ENCODE peak calls at places on chromosomes 2 and 18, in five cellular contexts. I is endothelial cell of umbilical vein; U is upper lobe of left lung; P is CD4-positive, alpha-beta memory T cell; H is heart right ventricle. B is an unnamed sample. For H3K4me1, the result is how much of the 10 kb centered on the place peaks cover.

GRCh38 chr18:3093624-3094354 is 80.8 kb upstream of the LPIN2 start:
- DNase-seq in I (peak), U (no peak), P (no peak), H (no peak), B (no peak)

GRCh38 chr2:239164281-239164871 is 236.4 kb downstream of the HDAC4 start:
- DNase-seq in I (no peak), U (no peak), P (no peak), H (no peak), B (peak)

GRCh38 chr2:223488814-223489213 is 113.3 kb downstream of the SCG2 start:
- DNase-seq in I (peak), U (no peak), P (no peak), H (no peak), B (no peak)

GRCh38 chr2:1605659-1606400 is 138.5 kb downstream of the PXDN start:
- DNase-seq in I (peak), U (no peak), P (no peak), H (no peak), B (no peak)

GRCh38 chr2:240322991-240323390 is 112.5 kb upstream of the GPC1 start:
- DNase-seq in I (no peak), U (no peak), P (no peak), H (no peak), B (no peak)

GRCh38 chr2:86633094-86633740 is 9.6 kb upstream of the RNF103 start:
- DNase-seq in I (no peak), U (no peak), P (no peak), H (peak), B (no peak)

GRCh38 chr2:201004370-201004769 is 40.9 kb upstream of the ORC2 start:
- DNase-seq in I (no peak), U (no peak), P (no peak), H (no peak), B (no peak)

GRCh38 chr2:71962350-71962749 is 185.3 kb downstream of the CYP26B1 start:
- DNase-seq in I (no peak), U (no peak), P (no peak), H (no peak), B (no peak)

GRCh38 chr2:28366496-28367282 is 26.0 kb upstream of the FOSL2 start:
- DNase-seq in I (peak), U (no peak), P (peak), H (no peak), B (no peak)

GRCh38 chr18:40494603-40495002 is 1460.4 kb upstream of the PIK3C3 start:
- DNase-seq in I (no peak), U (no peak), P (no peak), H (no peak), B (no peak)
- H3K27ac ChIP-seq in I (no peak), U (no peak), P (no peak), H (no peak), B (no peak)

GRCh38 chr2:96537734-96538486 is 1.4 kb downstream of the ARID5A start:
- DNase-seq in I (peak), U (peak), P (peak), H (no peak), B (no peak)

GRCh38 chr2:96541326-96541725 is 4.8 kb downstream of the ARID5A start:
- DNase-seq in I (no peak), U (no peak), P (no peak), H (no peak), B (no peak)

GRCh38 chr2:96540136-96540535 is 3.6 kb downstream of the ARID5A start:
- DNase-seq in I (no peak), U (no peak), P (peak), H (no peak), B (no peak)

GRCh38 chr2:96538487-96539214 is 2.1 kb downstream of the ARID5A start:
- DNase-seq in I (peak), U (peak), P (peak), H (peak), B (peak)

GRCh38 chr2:96539215-96539920 is 2.8 kb downstream of the ARID5A start:
- DNase-seq in I (no peak), U (no peak), P (peak), H (no peak), B (no peak)
- H3K4me1 ChIP-seq in I (under half), U (under half), P (half or more), H (half or more), B (under half)

GRCh38 chr2:215432759-215433594 is 2.9 kb downstream of the FN1 start:
- DNase-seq in I (peak), U (no peak), P (no peak), H (no peak), B (no peak)

GRCh38 chr2:215431778-215432758 is 3.8 kb downstream of the FN1 start:
- DNase-seq in I (peak), U (no peak), P (no peak), H (no peak), B (no peak)

GRCh38 chr2:215429424-215429823 is 6.4 kb downstream of the FN1 start:
- DNase-seq in I (no peak), U (no peak), P (no peak), H (no peak), B (no peak)

GRCh38 chr2:215431290-215431689 is 4.6 kb downstream of the FN1 start:
- DNase-seq in I (no peak), U (no peak), P (no peak), H (no peak), B (no peak)

DNA sequence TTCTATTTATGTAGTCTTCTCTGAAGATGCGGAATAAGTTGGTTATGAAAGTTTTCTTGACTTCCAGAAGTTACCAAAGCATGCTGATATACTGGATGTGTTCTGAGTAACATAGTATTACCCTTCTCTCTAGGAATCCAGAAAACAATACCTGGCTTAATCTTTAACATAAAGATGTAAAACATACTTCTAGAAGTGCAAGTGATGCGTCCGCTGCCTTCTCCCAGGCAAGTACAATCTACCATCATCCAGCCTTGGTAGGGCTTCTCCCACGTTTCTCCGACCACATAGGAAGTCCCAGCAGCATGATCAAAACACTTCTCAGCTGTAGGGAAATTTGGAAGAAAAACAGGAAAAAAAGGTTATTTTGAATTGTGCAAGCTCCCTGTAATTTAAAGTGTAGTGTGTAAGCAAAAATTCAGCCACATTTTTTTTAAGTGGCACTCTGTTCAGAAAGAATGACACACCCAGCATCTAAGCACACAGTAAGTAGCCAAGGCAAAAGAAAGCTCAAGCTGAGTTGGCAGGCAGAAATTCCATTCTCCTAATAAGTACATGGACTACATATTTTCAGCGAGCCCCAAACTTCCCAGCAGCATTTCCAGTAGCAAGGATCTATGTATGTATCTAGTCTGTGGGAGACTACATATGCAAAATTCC is 5.2 kb downstream of the FN1 start:
- DNase-seq in I (peak), U (no peak), P (no peak), H (no peak), B (no peak)
- H3K4me3 ChIP-seq in I (peak), U (no peak), P (no peak), H (no peak), B (no peak)

GRCh38 chr2:9251154-9252001 is 44.8 kb downstream of the ASAP2 start:
- DNase-seq in I (peak), U (no peak), P (no peak), H (no peak), B (no peak)
- H3K27ac ChIP-seq in I (peak), U (no peak), P (no peak), H (peak), B (peak)

DNA sequence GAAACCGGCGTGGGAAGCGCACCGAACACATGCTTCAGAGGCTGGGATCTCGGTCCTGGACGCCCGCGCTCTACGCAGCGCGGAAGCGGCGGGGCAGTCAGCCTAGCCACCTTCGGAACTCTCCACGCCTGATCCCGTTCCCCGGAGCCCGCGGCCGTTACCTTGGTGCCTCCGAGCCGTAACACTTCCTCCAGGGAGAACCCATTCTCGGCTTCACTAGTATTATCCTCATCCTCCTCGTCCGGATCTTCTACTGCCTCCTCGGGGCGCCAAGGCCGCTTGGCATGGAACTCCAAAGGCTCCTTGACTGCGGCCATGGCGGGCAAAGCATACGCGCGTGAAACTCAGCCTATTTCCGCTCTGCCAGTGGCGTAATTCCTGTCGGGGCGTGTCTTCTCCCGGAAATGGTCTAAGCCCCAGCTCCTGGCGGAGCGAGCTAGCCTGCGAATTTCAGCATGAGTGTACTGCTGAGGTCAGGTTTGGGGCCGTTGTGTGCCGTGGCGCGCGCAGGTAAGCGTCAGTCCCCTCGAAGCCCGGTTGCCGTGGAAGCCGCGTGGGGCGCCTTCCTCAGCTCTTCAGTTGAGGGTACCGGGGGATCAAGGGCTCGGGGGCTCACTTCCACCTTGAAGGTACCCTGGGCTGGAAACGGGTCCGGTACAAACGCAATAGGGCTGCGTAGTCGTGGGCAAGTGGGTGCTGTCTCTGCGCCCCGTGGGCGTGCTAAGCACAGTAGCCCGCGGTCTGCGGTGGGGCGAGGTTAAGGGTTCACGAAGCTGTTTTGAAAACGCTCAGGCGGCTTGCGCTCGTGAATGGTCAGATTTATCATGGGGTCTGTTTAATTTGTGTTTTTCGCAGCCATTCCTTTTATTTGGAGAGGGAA is at the start of the genes CEBPZ and NDUFAF7:
- DNase-seq in I (peak), U (peak), P (peak), H (peak), B (peak)
- H3K4me1 ChIP-seq in I (under half), U (under half), P (under half), H (under half), B (under half)

DNA sequence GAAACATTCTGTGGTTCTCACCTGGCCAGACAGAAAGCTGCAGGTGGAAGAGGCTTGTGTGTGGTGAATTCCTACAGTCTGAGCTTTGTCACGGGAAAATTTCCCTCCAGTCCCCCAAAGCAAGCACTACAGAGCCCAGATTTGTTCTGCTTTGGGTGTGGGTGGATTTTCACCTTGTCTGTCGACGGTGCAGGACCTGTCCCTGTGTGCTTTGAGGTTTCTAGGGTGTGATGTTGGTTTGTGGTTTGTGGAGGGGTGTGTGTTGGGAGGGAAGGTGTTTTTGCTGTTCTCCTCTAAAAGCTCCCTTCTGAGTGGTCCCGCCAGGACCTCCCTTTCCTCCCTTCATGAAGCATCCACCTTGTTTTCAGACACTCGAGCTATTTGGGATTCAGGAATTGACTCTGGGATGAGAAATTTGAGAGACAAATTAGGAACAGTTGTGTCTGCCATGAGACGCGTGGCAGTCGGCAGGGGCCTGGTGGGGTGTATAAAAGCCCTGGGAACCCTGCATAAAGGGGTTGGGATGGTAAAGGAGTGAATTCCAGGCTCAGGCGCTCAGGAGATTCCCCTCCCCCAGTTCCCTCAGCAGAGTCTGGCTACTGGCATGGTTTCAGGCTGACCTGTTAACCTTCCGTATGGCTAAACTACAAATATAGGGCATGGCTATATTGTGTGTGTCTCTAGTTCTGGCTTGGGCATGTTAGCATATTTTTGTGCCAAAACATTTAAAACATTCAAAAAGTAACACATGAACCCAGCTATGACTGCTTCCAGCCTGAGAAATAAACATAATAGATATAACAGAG is 65.5 kb downstream of the DGKD start:
- DNase-seq in I (no peak), U (no peak), P (peak), H (no peak), B (no peak)
- H3K4me3 ChIP-seq in I (peak), U (no peak), P (peak), H (peak), B (no peak)

DNA sequence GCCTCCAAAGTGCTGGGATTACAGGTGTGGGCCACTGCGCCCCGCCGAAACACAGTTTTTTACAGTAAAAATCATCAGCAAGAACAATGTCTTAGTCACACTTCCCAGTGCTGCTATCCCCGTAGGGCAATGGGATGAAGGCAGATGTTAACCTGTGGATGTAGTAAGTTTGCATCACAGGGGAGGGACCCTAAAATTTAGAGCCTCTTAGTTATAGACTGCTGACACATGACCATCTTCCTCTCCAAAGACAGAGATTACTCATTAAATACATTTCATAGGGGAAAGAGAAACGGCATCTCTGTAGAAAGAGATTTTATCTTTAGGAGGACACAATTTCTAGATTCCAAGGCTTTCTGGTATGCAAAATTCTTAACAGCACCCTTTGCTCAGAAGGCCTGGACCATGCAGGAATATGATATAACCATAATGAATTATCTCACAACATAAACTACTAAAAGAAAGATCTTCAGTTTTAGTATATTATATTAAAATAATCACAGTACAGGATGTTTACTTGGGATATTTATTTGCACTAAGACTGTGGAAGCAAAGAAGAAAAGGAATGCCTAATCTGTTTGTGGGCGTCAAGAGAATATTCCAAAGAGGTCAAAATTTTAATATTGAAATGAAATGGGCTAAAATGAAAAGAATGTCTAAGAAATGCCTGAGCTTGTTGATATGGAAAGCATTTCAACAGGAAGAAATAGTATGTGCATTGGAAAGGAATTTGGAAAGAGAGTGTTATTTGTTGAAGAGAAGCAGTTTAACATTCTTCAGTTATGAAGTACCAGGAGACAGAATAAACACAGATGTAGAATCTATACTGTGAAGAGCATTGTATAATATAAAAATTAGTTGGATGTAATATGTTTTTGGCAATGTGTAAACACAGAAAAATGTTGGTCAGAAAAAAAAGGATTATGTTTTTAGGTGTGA is 1228.3 kb upstream of the CHAC2 start:
- DNase-seq in I (no peak), U (no peak), P (no peak), H (no peak), B (no peak)
- H3K27ac ChIP-seq in I (no peak), U (no peak), P (no peak), H (no peak), B (no peak)